ENCODE peak calls at places on chromosomes 3 and 15, in eight cellular contexts. One of them, this sample, is unnamed.

GRCh38 chr3:146250449-146251382 is at the start of gene PLSCR4:
- DNase-seq in coronary artery: peak
- DNase-seq in left ventricle myocardium inferior: peak
- DNase-seq in neural progenitor cell: peak
- DNase-seq in heart right ventricle: peak
- DNase-seq in IMR-90: peak
- DNase-seq in testis: peak
- DNase-seq in cardiac muscle cell: peak
- DNase-seq in this sample: peak

GRCh38 chr3:54427951-54428871 is 305.9 kb downstream of the CACNA2D3 start:
- DNase-seq in coronary artery: no peak
- DNase-seq in left ventricle myocardium inferior: peak
- DNase-seq in neural progenitor cell: peak
- DNase-seq in heart right ventricle: no peak
- DNase-seq in IMR-90: peak
- DNase-seq in testis: peak
- DNase-seq in cardiac muscle cell: peak
- DNase-seq in this sample: peak

GRCh38 chr3:186630950-186631624 is 9.1 kb upstream of the FETUB start:
- DNase-seq in coronary artery: no peak
- DNase-seq in left ventricle myocardium inferior: no peak
- DNase-seq in neural progenitor cell: no peak
- DNase-seq in heart right ventricle: no peak
- DNase-seq in IMR-90: no peak
- DNase-seq in testis: no peak
- DNase-seq in cardiac muscle cell: no peak
- DNase-seq in this sample: no peak

GRCh38 chr3:113287111-113287817 is 75.9 kb downstream of the BOC start:
- DNase-seq in coronary artery: no peak
- DNase-seq in left ventricle myocardium inferior: no peak
- DNase-seq in neural progenitor cell: no peak
- DNase-seq in heart right ventricle: no peak
- DNase-seq in IMR-90: peak
- DNase-seq in testis: peak
- DNase-seq in cardiac muscle cell: peak
- DNase-seq in this sample: no peak

GRCh38 chr3:128447561-128448013 is 19.1 kb downstream of the DNAJB8 start:
- DNase-seq in coronary artery: no peak
- DNase-seq in left ventricle myocardium inferior: no peak
- DNase-seq in neural progenitor cell: no peak
- DNase-seq in heart right ventricle: no peak
- DNase-seq in IMR-90: no peak
- DNase-seq in testis: no peak
- DNase-seq in cardiac muscle cell: no peak
- DNase-seq in this sample: no peak

GRCh38 chr15:69760890-69761568 is 308.4 kb downstream of the RPLP1 start:
- DNase-seq in coronary artery: peak
- DNase-seq in left ventricle myocardium inferior: peak
- DNase-seq in neural progenitor cell: no peak
- DNase-seq in heart right ventricle: no peak
- DNase-seq in IMR-90: peak
- DNase-seq in testis: peak
- DNase-seq in cardiac muscle cell: peak
- DNase-seq in this sample: peak

GRCh38 chr3:133211449-133211848 is 173.3 kb downstream of the TMEM108 start:
- DNase-seq in coronary artery: no peak
- DNase-seq in left ventricle myocardium inferior: no peak
- DNase-seq in neural progenitor cell: peak
- DNase-seq in heart right ventricle: no peak
- DNase-seq in IMR-90: no peak
- DNase-seq in testis: no peak
- DNase-seq in cardiac muscle cell: peak
- DNase-seq in this sample: no peak

GRCh38 chr15:90412356-90413194 is 24.5 kb downstream of the IQGAP1 start:
- DNase-seq in coronary artery: no peak
- DNase-seq in left ventricle myocardium inferior: no peak
- DNase-seq in neural progenitor cell: no peak
- DNase-seq in heart right ventricle: no peak
- DNase-seq in IMR-90: peak
- DNase-seq in testis: no peak
- DNase-seq in cardiac muscle cell: peak
- DNase-seq in this sample: peak

GRCh38 chr3:187946031-187946691 is 200.9 kb upstream of the BCL6 start:
- DNase-seq in coronary artery: no peak
- DNase-seq in left ventricle myocardium inferior: no peak
- DNase-seq in neural progenitor cell: no peak
- DNase-seq in heart right ventricle: no peak
- DNase-seq in IMR-90: peak
- DNase-seq in testis: no peak
- DNase-seq in cardiac muscle cell: peak
- DNase-seq in this sample: no peak

GRCh38 chr3:197168606-197169005 is 129.8 kb downstream of the DLG1 start:
- DNase-seq in coronary artery: no peak
- DNase-seq in left ventricle myocardium inferior: no peak
- DNase-seq in neural progenitor cell: peak
- DNase-seq in heart right ventricle: no peak
- DNase-seq in IMR-90: peak
- DNase-seq in testis: no peak
- DNase-seq in cardiac muscle cell: peak
- DNase-seq in this sample: no peak

GRCh38 chr3:109696932-109697331 is 359.6 kb upstream of the DPPA4 start:
- DNase-seq in coronary artery: no peak
- DNase-seq in left ventricle myocardium inferior: no peak
- DNase-seq in neural progenitor cell: no peak
- DNase-seq in heart right ventricle: no peak
- DNase-seq in IMR-90: no peak
- DNase-seq in testis: no peak
- DNase-seq in cardiac muscle cell: no peak
- DNase-seq in this sample: no peak
- TF ChIP-seq CTCF in coronary artery: no peak
- TF ChIP-seq CTCF in left ventricle myocardium inferior: no peak
- TF ChIP-seq CTCF in neural progenitor cell: no peak
- TF ChIP-seq CTCF in heart right ventricle: no peak
- TF ChIP-seq CTCF in IMR-90: no peak
- TF ChIP-seq CTCF in testis: no peak
- TF ChIP-seq CTCF in cardiac muscle cell: peak
- TF ChIP-seq CTCF in this sample: no peak

GRCh38 chr15:73936588-73937312 is 10.5 kb downstream of the LOXL1 start:
- DNase-seq in coronary artery: no peak
- DNase-seq in left ventricle myocardium inferior: no peak
- DNase-seq in neural progenitor cell: no peak
- DNase-seq in heart right ventricle: no peak
- DNase-seq in IMR-90: no peak
- DNase-seq in testis: no peak
- DNase-seq in cardiac muscle cell: no peak
- DNase-seq in this sample: no peak
- H3K27ac ChIP-seq in coronary artery: no peak
- H3K27ac ChIP-seq in left ventricle myocardium inferior: peak
- H3K27ac ChIP-seq in neural progenitor cell: no peak
- H3K27ac ChIP-seq in heart right ventricle: no peak
- H3K27ac ChIP-seq in IMR-90: peak
- H3K27ac ChIP-seq in testis: no peak
- H3K27ac ChIP-seq in cardiac muscle cell: no peak
- H3K27ac ChIP-seq in this sample: no peak

GRCh38 chr3:108073712-108074431 is 17.0 kb downstream of the CD47 start:
- DNase-seq in coronary artery: no peak
- DNase-seq in left ventricle myocardium inferior: no peak
- DNase-seq in neural progenitor cell: no peak
- DNase-seq in heart right ventricle: no peak
- DNase-seq in IMR-90: peak
- DNase-seq in testis: no peak
- DNase-seq in cardiac muscle cell: no peak
- DNase-seq in this sample: no peak
- H3K4me3 ChIP-seq in coronary artery: no peak
- H3K4me3 ChIP-seq in left ventricle myocardium inferior: no peak
- H3K4me3 ChIP-seq in neural progenitor cell: no peak
- H3K4me3 ChIP-seq in heart right ventricle: no peak
- H3K4me3 ChIP-seq in IMR-90: no peak
- H3K4me3 ChIP-seq in testis: no peak
- H3K4me3 ChIP-seq in cardiac muscle cell: no peak
- H3K4me3 ChIP-seq in this sample: no peak

GRCh38 chr3:144636833-144637232 is 665.2 kb downstream of the DIPK2A start:
- DNase-seq in coronary artery: no peak
- DNase-seq in left ventricle myocardium inferior: no peak
- DNase-seq in neural progenitor cell: peak
- DNase-seq in heart right ventricle: no peak
- DNase-seq in IMR-90: no peak
- DNase-seq in testis: no peak
- DNase-seq in cardiac muscle cell: peak
- DNase-seq in this sample: peak
- TF ChIP-seq CTCF in coronary artery: no peak
- TF ChIP-seq CTCF in left ventricle myocardium inferior: no peak
- TF ChIP-seq CTCF in neural progenitor cell: peak
- TF ChIP-seq CTCF in heart right ventricle: no peak
- TF ChIP-seq CTCF in IMR-90: no peak
- TF ChIP-seq CTCF in testis: no peak
- TF ChIP-seq CTCF in cardiac muscle cell: no peak
- TF ChIP-seq CTCF in this sample: no peak

GRCh38 chr3:142597898-142598297 is 1.7 kb downstream of the PLS1 start:
- DNase-seq in coronary artery: no peak
- DNase-seq in left ventricle myocardium inferior: no peak
- DNase-seq in neural progenitor cell: no peak
- DNase-seq in heart right ventricle: no peak
- DNase-seq in IMR-90: no peak
- DNase-seq in testis: no peak
- DNase-seq in cardiac muscle cell: no peak
- DNase-seq in this sample: peak

GRCh38 chr3:142603340-142603730 is 7.1 kb downstream of the PLS1 start:
- DNase-seq in coronary artery: no peak
- DNase-seq in left ventricle myocardium inferior: no peak
- DNase-seq in neural progenitor cell: no peak
- DNase-seq in heart right ventricle: no peak
- DNase-seq in IMR-90: no peak
- DNase-seq in testis: no peak
- DNase-seq in cardiac muscle cell: no peak
- DNase-seq in this sample: no peak

GRCh38 chr3:142604940-142605339 is 8.7 kb downstream of the PLS1 start:
- DNase-seq in coronary artery: no peak
- DNase-seq in left ventricle myocardium inferior: no peak
- DNase-seq in neural progenitor cell: no peak
- DNase-seq in heart right ventricle: no peak
- DNase-seq in IMR-90: no peak
- DNase-seq in testis: no peak
- DNase-seq in cardiac muscle cell: no peak
- DNase-seq in this sample: no peak

GRCh38 chr3:142602630-142603339 is 6.6 kb downstream of the PLS1 start:
- DNase-seq in coronary artery: no peak
- DNase-seq in left ventricle myocardium inferior: no peak
- DNase-seq in neural progenitor cell: no peak
- DNase-seq in heart right ventricle: no peak
- DNase-seq in IMR-90: no peak
- DNase-seq in testis: no peak
- DNase-seq in cardiac muscle cell: no peak
- DNase-seq in this sample: no peak

DNA sequence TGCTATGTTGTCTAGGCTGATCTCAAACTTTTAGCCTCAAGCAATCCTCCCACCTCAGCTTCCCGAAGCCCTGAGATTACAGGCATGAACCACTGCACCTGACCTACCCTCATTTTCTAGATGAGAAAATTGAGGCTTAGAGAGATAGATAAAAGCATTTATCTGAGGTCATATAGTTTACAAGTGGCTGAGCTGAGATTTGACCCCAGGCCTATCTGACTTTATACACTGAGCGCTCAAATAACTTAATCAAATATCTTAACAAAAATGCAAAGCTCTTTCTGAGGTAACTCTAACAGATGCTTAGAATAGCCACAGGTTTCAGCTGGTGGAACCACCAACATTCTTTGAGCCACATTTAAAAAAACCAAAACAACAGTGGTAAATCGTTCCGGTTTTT is 5.5 kb downstream of the PLS1 start:
- DNase-seq in coronary artery: no peak
- DNase-seq in left ventricle myocardium inferior: no peak
- DNase-seq in neural progenitor cell: no peak
- DNase-seq in heart right ventricle: no peak
- DNase-seq in IMR-90: no peak
- DNase-seq in testis: no peak
- DNase-seq in cardiac muscle cell: no peak
- DNase-seq in this sample: no peak
- H3K27ac ChIP-seq in coronary artery: no peak
- H3K27ac ChIP-seq in left ventricle myocardium inferior: no peak
- H3K27ac ChIP-seq in neural progenitor cell: no peak
- H3K27ac ChIP-seq in heart right ventricle: no peak
- H3K27ac ChIP-seq in IMR-90: no peak
- H3K27ac ChIP-seq in testis: no peak
- H3K27ac ChIP-seq in cardiac muscle cell: no peak
- H3K27ac ChIP-seq in this sample: no peak

GRCh38 chr3:535566-536416 is 339.2 kb downstream of the CHL1 start:
- DNase-seq in coronary artery: no peak
- DNase-seq in left ventricle myocardium inferior: peak
- DNase-seq in neural progenitor cell: peak
- DNase-seq in heart right ventricle: peak
- DNase-seq in IMR-90: peak
- DNase-seq in testis: peak
- DNase-seq in cardiac muscle cell: peak
- DNase-seq in this sample: peak
- H3K4me3 ChIP-seq in coronary artery: peak
- H3K4me3 ChIP-seq in left ventricle myocardium inferior: peak
- H3K4me3 ChIP-seq in neural progenitor cell: peak
- H3K4me3 ChIP-seq in heart right ventricle: peak
- H3K4me3 ChIP-seq in IMR-90: peak
- H3K4me3 ChIP-seq in testis: peak
- H3K4me3 ChIP-seq in cardiac muscle cell: peak
- H3K4me3 ChIP-seq in this sample: no peak

GRCh38 chr15:86349565-86349964 is 269.9 kb downstream of the AGBL1 start:
- DNase-seq in coronary artery: no peak
- DNase-seq in left ventricle myocardium inferior: no peak
- DNase-seq in neural progenitor cell: no peak
- DNase-seq in heart right ventricle: no peak
- DNase-seq in IMR-90: no peak
- DNase-seq in testis: no peak
- DNase-seq in cardiac muscle cell: no peak
- DNase-seq in this sample: no peak
- TF ChIP-seq CTCF in coronary artery: no peak
- TF ChIP-seq CTCF in left ventricle myocardium inferior: no peak
- TF ChIP-seq CTCF in neural progenitor cell: no peak
- TF ChIP-seq CTCF in heart right ventricle: no peak
- TF ChIP-seq CTCF in IMR-90: no peak
- TF ChIP-seq CTCF in testis: no peak
- TF ChIP-seq CTCF in cardiac muscle cell: no peak
- TF ChIP-seq CTCF in this sample: no peak